ENCODE peak calls at places on chromosomes 12 and 14, in seven cellular contexts. A is lower leg skin; H is A549; Z is epithelial cell of esophagus; N is effector memory CD4-positive, alpha-beta T cell; F is GM23338; Q is body of pancreas. W is an unnamed sample.

GRCh38 chr12:31214626-31215520 is 111.1 kb downstream of the SINHCAF start:
- DNase-seq in Q (no peak), Z (no peak), A (no peak), H (no peak), N (no peak), F (no peak), W (no peak)

GRCh38 chr12:82149045-82149444 is 209.1 kb downstream of the CCDC59 start:
- DNase-seq in H (no peak), Z (no peak), F (no peak), A (no peak), N (no peak), Q (no peak), W (no peak)

GRCh38 chr12:25995906-25996305 is 37.4 kb downstream of the RASSF8 start:
- DNase-seq in Q (no peak), H (no peak), N (no peak), F (no peak), A (no peak), Z (no peak), W (no peak)

GRCh38 chr12:54723653-54724256 is 75.6 kb upstream of the DCD start:
- DNase-seq in H (no peak), A (no peak), N (peak; percentile 20), Q (no peak), F (peak; percentile 75), Z (peak; percentile 37), W (no peak)

GRCh38 chr12:45299132-45299692 is 83.3 kb downstream of the ANO6 start:
- DNase-seq in Q (no peak), A (no peak), F (no peak), N (no peak), H (no peak), Z (peak; percentile 83), W (no peak)

GRCh38 chr12:41507286-41507685 is 319.2 kb downstream of the PDZRN4 start:
- DNase-seq in Q (no peak), H (no peak), A (no peak), Z (peak; percentile 27), N (no peak), F (no peak), W (no peak)

GRCh38 chr14:38412654-38413053 is 156.8 kb upstream of the CLEC14A start:
- DNase-seq in A (no peak), H (no peak), F (no peak), Z (no peak), N (no peak), Q (no peak), W (no peak)

GRCh38 chr12:121038861-121039654 is at the start of gene OASL:
- DNase-seq in H (peak; percentile 55), Q (peak; percentile 48), N (peak; percentile 74), A (no peak), Z (peak; percentile 51), F (no peak), W (no peak)

GRCh38 chr12:110012659-110013058 is 13.4 kb downstream of the ANKRD13A start:
- DNase-seq in N (no peak), H (no peak), F (no peak), Z (no peak), Q (no peak), A (no peak), W (no peak)

GRCh38 chr12:100564090-100564489 is 9.4 kb upstream of the GAS2L3 start:
- DNase-seq in Q (no peak), F (peak; percentile 17), H (no peak), N (no peak), Z (no peak), A (no peak), W (no peak)

GRCh38 chr14:41201721-41202120 is 405.0 kb upstream of the LRFN5 start:
- DNase-seq in Z (no peak), N (no peak), H (no peak), A (no peak), F (no peak), Q (no peak), W (no peak)

GRCh38 chr14:92890830-92891598 is 31.9 kb upstream of the CHGA start:
- DNase-seq in F (no peak), H (no peak), Q (peak; percentile 23), N (no peak), A (no peak), Z (no peak), W (no peak)

GRCh38 chr12:112904571-112904970 is 2.2 kb upstream of the OAS1 start:
- DNase-seq in F (no peak), Z (no peak), A (no peak), N (no peak), Q (no peak), H (no peak), W (no peak)

GRCh38 chr12:79397609-79398008 is 293.2 kb downstream of the PAWR start:
- DNase-seq in N (no peak), A (no peak), Z (no peak), F (no peak), H (no peak), Q (no peak), W (no peak)

GRCh38 chr14:91453744-91454143 is 36.1 kb upstream of the CCDC88C start:
- DNase-seq in H (no peak), Q (no peak), A (no peak), N (no peak), F (no peak), Z (peak; percentile 2), W (no peak)

GRCh38 chr12:44000309-44000952 is 164.6 kb downstream of the TMEM117 start:
- DNase-seq in N (no peak), F (peak; percentile 89), H (peak; percentile 21), Z (peak; percentile 85), Q (peak; percentile 40), A (no peak), W (no peak)

GRCh38 chr14:102556098-102556677 is 36.3 kb upstream of the RCOR1 start:
- DNase-seq in Q (no peak), F (no peak), H (no peak), N (no peak), A (no peak), Z (no peak), W (peak; percentile 67)

GRCh38 chr14:102560436-102561261 is 31.8 kb upstream of the RCOR1 start:
- DNase-seq in Q (no peak), F (no peak), Z (no peak), H (no peak), N (no peak), A (no peak), W (no peak)

GRCh38 chr14:102554835-102555819 is 37.3 kb upstream of the RCOR1 start:
- DNase-seq in A (peak; percentile 39), N (peak; percentile 28), Q (peak; percentile 51), F (peak; percentile 95), H (no peak), Z (peak; percentile 46), W (peak; percentile 89)

GRCh38 chr14:102558566-102558965 is 33.9 kb upstream of the RCOR1 start:
- DNase-seq in Q (no peak), F (no peak), N (no peak), A (no peak), H (no peak), Z (no peak), W (no peak)

DNA sequence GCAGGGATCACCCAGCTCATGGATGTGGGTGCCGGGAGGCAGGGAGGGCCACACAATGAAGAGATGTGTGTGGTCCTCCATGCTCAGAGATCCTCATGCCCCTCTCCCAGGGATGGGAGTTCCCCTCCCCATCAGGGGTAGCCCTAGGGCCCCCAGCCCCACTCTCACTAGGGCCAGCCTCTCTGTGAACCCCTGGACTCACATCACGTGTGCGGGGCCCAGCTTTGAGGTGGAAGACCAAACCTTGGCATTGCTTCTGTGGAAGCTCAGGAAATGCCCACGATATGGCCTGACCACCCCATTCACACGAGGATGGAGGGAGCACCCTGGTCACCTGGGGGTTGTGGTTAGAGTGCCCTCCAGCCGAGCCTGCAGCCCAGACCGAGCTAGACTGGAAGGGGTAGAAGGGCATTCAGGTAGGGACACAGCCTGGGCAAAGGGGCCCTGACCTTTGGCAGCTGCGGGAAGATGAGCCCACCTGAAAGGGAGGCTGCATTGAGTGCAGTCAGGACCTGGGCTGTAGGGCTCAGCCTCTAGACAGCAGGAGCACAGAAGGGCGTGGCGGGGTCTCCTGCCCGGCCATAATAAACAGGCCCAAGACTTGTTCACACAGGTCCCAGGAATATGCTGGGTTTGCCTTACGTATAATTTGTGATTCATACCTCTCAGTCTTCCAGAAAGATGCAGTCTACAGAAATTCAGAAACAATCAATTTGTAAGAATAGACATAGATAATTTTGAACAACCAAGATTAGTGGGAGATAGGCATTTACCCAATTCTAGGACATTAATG is 34.8 kb upstream of the RCOR1 start:
- DNase-seq in Q (no peak), N (no peak), A (no peak), H (no peak), F (no peak), Z (peak; percentile 90), W (no peak)
- H3K4me3 ChIP-seq in Q (no peak overlapping the region), N (no peak overlapping the region), A (no peak overlapping the region), H (no peak overlapping the region), F (no peak overlapping the region), Z (no peak overlapping the region), W (no peak overlapping the region)

DNA sequence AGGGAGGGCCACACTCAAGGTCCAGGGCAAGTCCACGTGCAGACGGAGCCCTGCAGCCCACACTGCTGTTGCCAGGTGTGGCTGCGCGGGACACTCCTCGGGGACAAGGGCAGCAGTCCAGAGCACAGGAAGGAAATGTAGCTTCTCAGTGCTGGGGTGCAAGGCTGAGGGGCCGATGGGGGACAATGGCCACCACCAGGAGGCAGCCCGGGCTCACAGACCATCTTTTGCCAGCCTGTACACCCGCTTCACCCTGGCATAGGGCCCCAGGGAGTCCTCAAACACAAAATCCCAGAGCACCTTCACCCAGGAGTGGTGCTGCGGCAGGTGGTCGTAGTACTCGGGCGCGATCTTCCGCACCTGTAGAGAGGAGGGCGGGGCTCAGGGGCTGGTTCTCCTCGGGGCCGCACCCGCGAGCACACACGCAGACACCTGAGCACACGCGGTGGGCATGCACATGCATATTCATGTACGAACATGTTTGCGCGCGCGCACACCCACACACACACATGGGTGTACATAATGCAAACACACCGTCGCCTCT is 12.8 kb downstream of the DEGS2 start:
- DNase-seq in Z (no peak), H (no peak), Q (no peak), N (no peak), A (no peak), F (no peak), W (no peak)
- H3K4me3 ChIP-seq in Z (no peak overlapping the region), H (no peak overlapping the region), Q (no peak overlapping the region), N (no peak overlapping the region), A (no peak overlapping the region), F (no peak overlapping the region), W (no peak overlapping the region)

GRCh38 chr12:94171595-94171930 is 23.2 kb downstream of the PLXNC1 start:
- DNase-seq in Q (no peak), N (no peak), H (no peak), F (no peak), A (no peak), Z (no peak), W (no peak)

GRCh38 chr12:94172031-94172430 is 23.7 kb downstream of the PLXNC1 start:
- DNase-seq in A (no peak), H (no peak), Q (peak; percentile 46), F (no peak), Z (peak; percentile 40), N (no peak), W (peak; percentile 52)

GRCh38 chr12:94172973-94173372 is 24.6 kb downstream of the PLXNC1 start:
- DNase-seq in A (peak; percentile 43), Q (peak; percentile 73), H (no peak), Z (peak; percentile 81), N (no peak), F (no peak), W (peak; percentile 56)

GRCh38 chr12:94174576-94174975 is 26.2 kb downstream of the PLXNC1 start:
- DNase-seq in A (peak; percentile 38), N (no peak), Q (peak; percentile 54), F (no peak), Z (no peak), H (no peak), W (peak; percentile 75)

GRCh38 chr12:94173660-94174265 is 25.4 kb downstream of the PLXNC1 start:
- DNase-seq in N (no peak), F (no peak), Q (no peak), Z (no peak), A (no peak), H (no peak), W (no peak)
- H3K4me3 ChIP-seq in N (no peak overlapping the region), F (no peak overlapping the region), Q (no peak overlapping the region), Z (no peak overlapping the region), A (no peak overlapping the region), H (no peak overlapping the region), W (no peak overlapping the region)

GRCh38 chr14:104461676-104462443 is 117.7 kb upstream of the C14orf180 start:
- DNase-seq in Z (no peak), Q (no peak), N (no peak), A (no peak), H (no peak), F (peak; percentile 45), W (no peak)
- H3K4me3 ChIP-seq in Z (no peak overlapping the region), Q (no peak overlapping the region), N (no peak overlapping the region), A (no peak overlapping the region), H (peak overlapping the region; percentile 34), F (peak overlapping the region; percentile 63), W (no peak overlapping the region)